ENCODE peak calls at places on chromosomes 7 and 10, in five cellular contexts. M is GM23248; T is activated naive CD4-positive, alpha-beta T cell; Y is NCI-H1694 treated with DMSO at 0.1 percent for 48 hours; W is dorsolateral prefrontal cortex. Z is an unnamed sample.

GRCh38 chr7:54342458-54342857 is 199.7 kb upstream of the VSTM2A start:
- DNase-seq in M (no peak), T (no peak), Y (no peak), W (no peak), Z (no peak)

GRCh38 chr10:133166828-133167692 is 7.0 kb downstream of the KNDC1 start:
- DNase-seq in M (no peak), T (peak), Y (no peak), W (peak), Z (no peak)

GRCh38 chr10:16828114-16828568 is 10.9 kb upstream of the RSU1 start:
- DNase-seq in M (peak), T (peak), Y (peak), W (no peak), Z (peak)

GRCh38 chr10:50991496-50992355 is 82.6 kb upstream of the PRKG1 start:
- DNase-seq in M (peak), T (no peak), Y (no peak), W (no peak), Z (no peak)

GRCh38 chr10:131855396-131855762 is 45.4 kb upstream of the PPP2R2D start:
- DNase-seq in M (no peak), T (no peak), Y (no peak), W (peak), Z (no peak)

GRCh38 chr7:139055674-139056073 is 19.8 kb upstream of the ZC3HAV1L start:
- DNase-seq in M (no peak), T (no peak), Y (no peak), W (no peak), Z (no peak)

GRCh38 chr10:29841724-29842649 is 207.2 kb upstream of the SVIL start:
- DNase-seq in M (peak), T (no peak), Y (peak), W (no peak), Z (no peak)

GRCh38 chr10:84176836-84177474 is 3.4 kb downstream of the GPR15LG start:
- DNase-seq in M (no peak), T (no peak), Y (no peak), W (no peak), Z (no peak)

GRCh38 chr10:71236286-71236685 is 23.9 kb downstream of the UNC5B start:
- DNase-seq in M (no peak), T (no peak), Y (no peak), W (no peak), Z (no peak)

GRCh38 chr10:65751896-65752295 is 1173.9 kb upstream of the LRRTM3 start:
- DNase-seq in M (no peak), T (no peak), Y (no peak), W (no peak), Z (no peak)

GRCh38 chr7:158407581-158408331 is 179.9 kb downstream of the PTPRN2 start:
- DNase-seq in M (peak), T (no peak), Y (no peak), W (no peak), Z (no peak)

GRCh38 chr10:133278577-133279265 is 2.1 kb upstream of the ADAM8 start:
- DNase-seq in M (no peak), T (no peak), Y (no peak), W (no peak), Z (peak)

GRCh38 chr10:109427421-109427820 is 495.9 kb downstream of the XPNPEP1 start:
- DNase-seq in M (peak), T (no peak), Y (peak), W (no peak), Z (no peak)

GRCh38 chr10:51709324-51709972 is 10.1 kb upstream of the CSTF2T start:
- DNase-seq in M (no peak), T (no peak), Y (no peak), W (no peak), Z (no peak)

GRCh38 chr7:95180-95862 is 97.0 kb upstream of the FAM20C start:
- DNase-seq in M (peak), T (no peak), Y (no peak), W (no peak), Z (no peak)

GRCh38 chr10:69846252-69847000 is 44.7 kb downstream of the COL13A1 start:
- DNase-seq in M (no peak), T (no peak), Y (no peak), W (no peak), Z (no peak)

GRCh38 chr10:116880716-116881440 is 31.6 kb downstream of the ENO4 start:
- DNase-seq in M (peak), T (no peak), Y (no peak), W (no peak), Z (no peak)

GRCh38 chr7:36297364-36298009 is 92.2 kb upstream of the ANLN start:
- DNase-seq in M (no peak), T (no peak), Y (no peak), W (no peak), Z (no peak)

GRCh38 chr10:31606841-31607240 is 287.8 kb downstream of the ZEB1 start:
- DNase-seq in M (no peak), T (no peak), Y (no peak), W (no peak), Z (no peak)

Z was measured in central memory CD8-positive, alpha-beta T cell.